ENCODE peak calls at places on chromosomes 5 and 9, in ten cellular contexts. G, X, T, D, W, U, A, E, L and Q are unnamed samples.

GRCh38 chr9:116493183-116493582 is 193.9 kb upstream of the TRIM32 start:
- DNase-seq in X (no peak), W (peak; percentile 37), D (no peak), G (no peak), A (no peak), U (no peak), E (no peak), T (no peak), L (no peak), Q (no peak)

GRCh38 chr9:14782652-14783051 is 60.1 kb upstream of the CER1 start:
- DNase-seq in A (no peak), T (no peak), E (no peak), U (no peak), W (no peak), D (no peak), G (no peak), L (no peak), X (no peak), Q (no peak)

GRCh38 chr5:131242728-131243255 is 21.1 kb upstream of the CDC42SE2 start:
- DNase-seq in X (no peak), D (no peak), U (no peak), W (peak; percentile 91), T (no peak), A (no peak), L (no peak), G (no peak), E (no peak), Q (no peak)

GRCh38 chr5:11449217-11449616 is 455.0 kb downstream of the CTNND2 start:
- DNase-seq in G (no peak), E (no peak), D (no peak), W (no peak), A (no peak), X (no peak), T (no peak), L (no peak), U (no peak), Q (no peak)

GRCh38 chr9:68704804-68705635 is at the start of gene PIP5K1B:
- DNase-seq in T (peak; percentile 58), D (peak; percentile 39), X (no peak), W (peak; percentile 61), U (peak; percentile 93), L (peak; percentile 90), A (no peak), E (peak; percentile 36), G (no peak), Q (no peak)

GRCh38 chr9:78559449-78559885 is 262.5 kb downstream of the PSAT1 start:
- DNase-seq in L (peak; percentile 61), D (no peak), X (no peak), T (no peak), W (peak; percentile 85), U (no peak), G (no peak), A (no peak), E (no peak), Q (no peak)

GRCh38 chr5:29230526-29231050 is 1962.9 kb upstream of the CDH6 start:
- DNase-seq in L (no peak), E (no peak), T (no peak), X (no peak), A (no peak), W (no peak), G (no peak), D (no peak), U (no peak), Q (no peak)

GRCh38 chr9:37028425-37029031 is 5.5 kb downstream of the PAX5 start:
- DNase-seq in L (no peak), E (no peak), D (no peak), A (no peak), T (no peak), X (no peak), W (no peak), U (no peak), G (no peak), Q (no peak)

GRCh38 chr9:16217933-16218830 is 652.3 kb downstream of the BNC2 start:
- DNase-seq in E (no peak), L (no peak), T (no peak), U (no peak), X (no peak), G (no peak), W (peak; percentile 78), D (no peak), A (no peak), Q (no peak)

GRCh38 chr9:131707677-131708612 is 31.9 kb downstream of the RAPGEF1 start:
- DNase-seq in X (no peak), G (no peak), A (no peak), W (peak; percentile 83), L (peak; percentile 83), T (no peak), E (no peak), D (no peak), U (peak; percentile 72), Q (no peak)